ENCODE peak calls at places on chromosomes 1 and 21, in seven cellular contexts. L is posterior vena cava, U is kidney epithelial cell, W is SW480, Z is ACHN, K is T1000, J is occipital lobe. E is an unnamed sample.

GRCh38 chr1:54144366-54144765 is 8.4 kb downstream of the CDCP2 start:
- DNase-seq in Z (no peak), W (no peak), K (no peak), L (no peak), U (no peak), J (no peak), E (no peak)

GRCh38 chr1:84851839-84852238 is 41.2 kb downstream of the LPAR3 start:
- DNase-seq in J (no peak), K (peak; percentile 22), W (no peak), L (no peak), U (peak; percentile 60), Z (peak; percentile 32), E (no peak)

GRCh38 chr1:185961664-185962063 is 227.5 kb downstream of the HMCN1 start:
- DNase-seq in W (no peak), Z (no peak), K (no peak), U (no peak), J (no peak), L (no peak), E (no peak)

GRCh38 chr1:197042676-197043341 is 24.3 kb downstream of the F13B start:
- DNase-seq in L (no peak), K (no peak), U (no peak), Z (no peak), W (no peak), J (no peak), E (no peak)

GRCh38 chr1:204453141-204453772 is 41.3 kb downstream of the PIK3C2B start:
- DNase-seq in L (peak; percentile 49), Z (no peak), W (no peak), J (no peak), K (no peak), U (no peak), E (no peak)

GRCh38 chr21:28908351-28908750 is 84.3 kb downstream of the LTN1 start:
- DNase-seq in W (no peak), Z (no peak), J (no peak), U (no peak), K (no peak), L (no peak), E (no peak)

GRCh38 chr1:237366667-237367066 is 324.7 kb downstream of the RYR2 start:
- DNase-seq in J (no peak), W (no peak), K (no peak), Z (no peak), U (no peak), L (no peak), E (no peak)

GRCh38 chr1:214236477-214236876 is 44.5 kb upstream of the SMYD2 start:
- DNase-seq in J (no peak), L (no peak), U (no peak), W (no peak), K (no peak), Z (no peak), E (no peak)

GRCh38 chr1:109509176-109510134 is at the start of gene AMIGO1:
- DNase-seq in U (no peak), L (no peak), W (peak; percentile 31), J (no peak), K (no peak), Z (peak; percentile 33), E (peak; percentile 46)

GRCh38 chr21:17610862-17611261 is 1.8 kb downstream of the BTG3 start:
- DNase-seq in K (no peak), J (no peak), L (no peak), W (peak; percentile 14), Z (peak; percentile 20), U (no peak), E (no peak)

GRCh38 chr1:25442178-25442577 is 11.5 kb downstream of the MACO1 start:
- DNase-seq in U (no peak), Z (no peak), J (no peak), W (peak; percentile 24), K (no peak), L (no peak), E (no peak)

GRCh38 chr1:118488776-118489175 is 303.7 kb upstream of the SPAG17 start:
- DNase-seq in W (no peak), L (no peak), U (no peak), J (no peak), Z (no peak), K (no peak), E (no peak)

GRCh38 chr21:43361127-43361492 is 65.8 kb downstream of the SIK1 start:
- DNase-seq in L (no peak), W (no peak), U (no peak), K (no peak), Z (no peak), J (no peak), E (no peak)

GRCh38 chr1:92066321-92066720 is 8.9 kb downstream of the SETSIP start:
- DNase-seq in Z (no peak), W (no peak), U (no peak), J (no peak), K (no peak), L (no peak), E (no peak)